ENCODE peak calls at places on chromosomes 11 and 22, in seven cellular contexts. W, G, K, Q, U, T and P are unnamed samples.
A peak's percentile ranks its signal among the peaks of the same experiment; 100 is the strongest.

GRCh38 chr22:17065433-17065832 is 19.4 kb upstream of the IL17RA start:
- DNase-seq in W (no peak), G (no peak), K (no peak), Q (no peak), U (no peak), T (no peak), P (no peak)

GRCh38 chr11:32960553-32961164 is 55.0 kb upstream of the DEPDC7 start:
- DNase-seq in W (peak; percentile 28), G (peak; percentile 26), K (peak; percentile 20), Q (no peak), U (peak; percentile 67), T (peak; percentile 63), P (no peak)

GRCh38 chr11:88337342-88338222 is at the start of gene CTSC:
- DNase-seq in W (peak; percentile 53), G (peak; percentile 89), K (no peak), Q (peak; percentile 93), U (peak; percentile 87), T (peak; percentile 96), P (peak; percentile 96)

GRCh38 chr22:21641417-21641794 is 696 bp upstream of the SDF2L1 start:
- DNase-seq in W (no peak), G (no peak), K (no peak), Q (peak; percentile 59), U (peak; percentile 51), T (peak; percentile 63), P (no peak)

GRCh38 chr11:61392991-61393595 is 706 bp downstream of the TMEM216 start:
- DNase-seq in W (no peak), G (peak; percentile 46), K (no peak), Q (peak; percentile 11), U (no peak), T (no peak), P (no peak)

GRCh38 chr11:23311986-23312940 is 452.0 kb upstream of the CCDC179 start:
- DNase-seq in W (no peak), G (no peak), K (no peak), Q (no peak), U (peak; percentile 75), T (no peak), P (no peak)

GRCh38 chr11:61904539-61905048 is 12.8 kb downstream of the RAB3IL1 start:
- DNase-seq in W (no peak), G (no peak), K (no peak), Q (no peak), U (no peak), T (no peak), P (no peak)

GRCh38 chr11:4025957-4026324 is 68.7 kb upstream of the RRM1 start:
- DNase-seq in W (no peak), G (no peak), K (no peak), Q (no peak), U (no peak), T (no peak), P (no peak)

GRCh38 chr11:120135838-120136237 is 2.1 kb downstream of the TRIM29 start:
- DNase-seq in W (no peak), G (peak; percentile 75), K (no peak), Q (no peak), U (no peak), T (peak; percentile 72), P (no peak)

GRCh38 chr11:6745465-6746015 is 26.2 kb downstream of the OR2AG2 start:
- DNase-seq in W (no peak), G (no peak), K (no peak), Q (no peak), U (no peak), T (no peak), P (no peak)

GRCh38 chr22:27283714-27284113 is 517.8 kb downstream of the MN1 start:
- DNase-seq in W (peak; percentile 15), G (no peak), K (no peak), Q (no peak), U (no peak), T (no peak), P (no peak)

GRCh38 chr11:66312549-66313320 is 4.1 kb downstream of the CD248 start:
- DNase-seq in W (peak; percentile 94), G (peak; percentile 95), K (peak; percentile 98), Q (peak; percentile 99), U (peak; percentile 100), T (peak; percentile 97), P (peak; percentile 99)

GRCh38 chr11:66310324-66310723 is 6.5 kb downstream of the CD248 start:
- DNase-seq in W (no peak), G (no peak), K (no peak), Q (no peak), U (no peak), T (no peak), P (no peak)

GRCh38 chr11:66313321-66314185 is 3.3 kb downstream of the CD248 start:
- DNase-seq in W (no peak), G (no peak), K (no peak), Q (no peak), U (no peak), T (no peak), P (no peak)

GRCh38 chr11:66311470-66311964 is 5.3 kb downstream of the CD248 start:
- DNase-seq in W (no peak), G (no peak), K (no peak), Q (no peak), U (no peak), T (no peak), P (no peak)

GRCh38 chr11:66311965-66312548 is 4.8 kb downstream of the CD248 start:
- DNase-seq in W (peak; percentile 95), G (peak; percentile 89), K (no peak), Q (peak; percentile 80), U (peak; percentile 97), T (peak; percentile 92), P (peak; percentile 95)
- TF ChIP-seq CTCF in W (peak; percentile 97), G (peak; percentile 58), K (peak; percentile 94), Q (peak; percentile 65), U (no peak), T (peak; percentile 97), P (no peak)

GRCh38 chr11:45159781-45160365 is 13.4 kb downstream of the PRDM11 start:
- DNase-seq in W (no peak), G (no peak), K (no peak), Q (no peak), U (no peak), T (no peak), P (no peak)

GRCh38 chr11:45162916-45163879 is 16.8 kb downstream of the PRDM11 start:
- DNase-seq in W (no peak), G (no peak), K (no peak), Q (no peak), U (no peak), T (no peak), P (no peak)

GRCh38 chr11:45158891-45159605 is 12.6 kb downstream of the PRDM11 start:
- DNase-seq in W (no peak), G (no peak), K (no peak), Q (no peak), U (no peak), T (no peak), P (no peak)

GRCh38 chr11:45162064-45162375 is 15.6 kb downstream of the PRDM11 start:
- DNase-seq in W (no peak), G (no peak), K (no peak), Q (no peak), U (no peak), T (no peak), P (no peak)

DNA sequence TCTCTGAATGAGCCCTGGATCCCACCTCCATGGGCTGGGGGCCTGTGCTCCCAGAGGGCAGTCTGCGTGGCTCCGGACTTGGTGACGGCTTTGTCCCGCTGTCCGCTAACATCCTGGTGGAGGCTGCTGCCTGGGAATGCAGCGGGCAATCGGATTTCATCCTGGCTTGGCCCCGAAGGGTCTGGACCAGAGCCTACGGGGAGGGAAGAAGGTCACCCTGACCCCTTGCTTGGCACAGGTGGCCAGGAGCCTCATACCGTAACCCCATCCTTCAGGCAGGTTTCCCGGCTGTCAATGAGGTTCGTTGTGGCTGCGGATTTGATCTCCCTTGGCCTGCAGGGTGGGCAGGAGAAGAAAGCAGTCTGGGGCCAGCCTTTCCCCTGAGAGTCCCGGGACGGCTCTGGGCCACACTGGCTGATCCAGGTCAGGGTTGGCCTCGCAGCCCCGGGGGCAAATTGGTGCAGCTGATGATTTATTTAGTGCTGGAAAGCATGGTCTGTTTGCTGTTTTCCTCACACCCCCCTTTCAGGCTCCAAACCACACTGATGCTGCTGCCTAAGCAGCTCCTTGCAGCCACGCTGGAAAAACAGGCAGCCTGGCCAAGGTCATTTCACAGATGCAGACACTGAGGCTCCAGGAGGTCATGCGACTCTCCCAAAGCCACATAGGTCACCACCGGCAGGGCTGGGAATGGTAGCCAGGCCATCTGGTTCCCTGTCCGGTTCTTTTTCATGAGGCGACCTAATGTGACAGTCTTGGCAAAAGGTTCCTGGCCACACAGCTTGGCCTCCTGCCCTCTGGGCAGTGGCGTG is 15.0 kb downstream of the PRDM11 start:
- DNase-seq in W (no peak), G (no peak), K (no peak), Q (no peak), U (no peak), T (no peak), P (no peak)
- TF ChIP-seq CTCF in W (no peak), G (no peak), K (no peak), Q (no peak), U (no peak), T (no peak), P (no peak)

GRCh38 chr22:35539487-35539886 is 1.1 kb upstream of the RASD2 start:
- DNase-seq in W (no peak), G (no peak), K (no peak), Q (no peak), U (no peak), T (no peak), P (no peak)

GRCh38 chr22:35540600-35541253 is at the start of gene RASD2:
- DNase-seq in W (no peak), G (peak; percentile 8), K (no peak), Q (no peak), U (no peak), T (no peak), P (no peak)

GRCh38 chr22:35539910-35540599 is 576 bp upstream of the RASD2 start:
- DNase-seq in W (no peak), G (peak; percentile 44), K (no peak), Q (peak; percentile 60), U (no peak), T (peak; percentile 26), P (peak; percentile 48)

GRCh38 chr22:35537252-35537651 is 3.4 kb upstream of the RASD2 start:
- DNase-seq in W (no peak), G (no peak), K (no peak), Q (no peak), U (no peak), T (no peak), P (no peak)

GRCh38 chr22:35538801-35539321 is 1.8 kb upstream of the RASD2 start:
- DNase-seq in W (peak; percentile 33), G (peak; percentile 21), K (no peak), Q (peak; percentile 63), U (no peak), T (peak; percentile 51), P (peak; percentile 28)
- TF ChIP-seq CTCF in W (no peak), G (peak; percentile 26), K (peak; percentile 61), Q (peak; percentile 85), U (peak; percentile 68), T (peak; percentile 55), P (no peak)

DNA sequence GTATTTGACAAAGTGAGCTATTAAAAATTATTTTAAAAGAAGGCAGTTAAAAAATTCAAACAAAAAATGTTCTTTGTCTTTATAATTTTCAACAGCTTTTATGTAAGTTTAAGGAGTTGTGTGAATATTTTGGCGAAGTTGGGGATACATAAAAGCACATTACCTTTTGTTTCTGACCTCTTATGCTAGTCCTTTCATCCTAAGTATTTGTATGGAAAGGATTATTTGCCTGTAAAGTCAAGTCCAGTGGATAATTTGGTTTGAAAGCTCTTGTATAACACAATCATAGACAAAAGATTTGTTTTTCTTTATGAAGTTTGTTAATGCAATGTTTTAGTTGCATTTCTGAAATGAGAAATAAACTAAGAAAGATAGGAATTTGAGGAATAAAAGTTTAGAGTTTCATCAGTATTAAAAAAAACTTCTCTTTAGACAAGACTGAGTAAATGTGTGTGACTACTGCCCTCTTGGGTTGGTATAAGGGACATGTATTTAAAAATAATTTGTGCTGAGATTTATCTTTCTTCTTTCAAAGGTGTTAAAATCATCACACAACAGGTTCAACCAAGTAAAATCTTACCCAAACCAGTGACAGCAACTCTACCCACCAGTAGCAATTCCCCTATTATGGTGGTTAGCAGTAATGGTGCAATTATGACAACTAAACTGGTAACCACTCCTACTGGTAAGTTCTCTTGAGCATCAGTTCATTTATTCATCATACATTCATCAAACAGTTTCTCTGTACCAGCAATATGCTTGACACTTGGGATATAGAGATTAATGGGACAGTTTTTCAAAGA is 68.2 kb downstream of the EMSY start:
- DNase-seq in W (peak; percentile 16), G (no peak), K (peak; percentile 13), Q (no peak), U (peak; percentile 62), T (peak; percentile 26), P (no peak)
- TF ChIP-seq CTCF in W (peak; percentile 31), G (peak; percentile 25), K (peak; percentile 37), Q (peak; percentile 34), U (peak; percentile 46), T (peak; percentile 33), P (peak; percentile 29)